ENCODE peak calls at places on chromosomes 3 and 15, in four cellular contexts. One of them, this sample, is unnamed. For H3K4me1, the result is how much of the 10 kb centered on the place peaks cover.

GRCh38 chr15:92140802-92141201 is 252.9 kb upstream of the ST8SIA2 start:
- DNase-seq in MM.1S: no peak
- DNase-seq in H9: peak
- DNase-seq in cardiac muscle cell: no peak
- DNase-seq in this sample: no peak

GRCh38 chr3:14352002-14352627 is 50.3 kb upstream of the SLC6A6 start:
- DNase-seq in MM.1S: peak
- DNase-seq in H9: peak
- DNase-seq in cardiac muscle cell: no peak
- DNase-seq in this sample: no peak

GRCh38 chr3:151169700-151170224 is 33.3 kb downstream of the GPR171 start:
- DNase-seq in MM.1S: peak
- DNase-seq in H9: no peak
- DNase-seq in cardiac muscle cell: no peak
- DNase-seq in this sample: no peak

GRCh38 chr15:60218256-60218655 is 179.5 kb downstream of the ANXA2 start:
- DNase-seq in MM.1S: no peak
- DNase-seq in H9: no peak
- DNase-seq in cardiac muscle cell: no peak
- DNase-seq in this sample: no peak

GRCh38 chr3:48637305-48637704 is 2.0 kb upstream of the SLC26A6 start:
- DNase-seq in MM.1S: no peak
- DNase-seq in H9: no peak
- DNase-seq in cardiac muscle cell: peak
- DNase-seq in this sample: no peak

GRCh38 chr15:77107531-77108355 is 36.8 kb upstream of the TSPAN3 start:
- DNase-seq in MM.1S: peak
- DNase-seq in H9: peak
- DNase-seq in cardiac muscle cell: peak
- DNase-seq in this sample: peak

GRCh38 chr3:29758108-29759020 is 477.5 kb downstream of the RBMS3 start:
- DNase-seq in MM.1S: no peak
- DNase-seq in H9: no peak
- DNase-seq in cardiac muscle cell: no peak
- DNase-seq in this sample: no peak

GRCh38 chr3:118972974-118973373 is 61.7 kb downstream of the IGSF11 start:
- DNase-seq in MM.1S: no peak
- DNase-seq in H9: no peak
- DNase-seq in cardiac muscle cell: no peak
- DNase-seq in this sample: no peak

GRCh38 chr3:32313723-32314473 is 75.4 kb downstream of the CMTM8 start:
- DNase-seq in MM.1S: no peak
- DNase-seq in H9: no peak
- DNase-seq in cardiac muscle cell: no peak
- DNase-seq in this sample: no peak

GRCh38 chr3:3594986-3595385 is 204.2 kb upstream of the LRRN1 start:
- DNase-seq in MM.1S: no peak
- DNase-seq in H9: no peak
- DNase-seq in cardiac muscle cell: no peak
- DNase-seq in this sample: no peak

GRCh38 chr3:165070682-165071081 is 7.6 kb downstream of the SI start:
- DNase-seq in MM.1S: no peak
- DNase-seq in H9: peak
- DNase-seq in cardiac muscle cell: peak
- DNase-seq in this sample: peak

GRCh38 chr3:20074226-20075063 is 34.2 kb downstream of the KAT2B start:
- DNase-seq in MM.1S: no peak
- DNase-seq in H9: no peak
- DNase-seq in cardiac muscle cell: no peak
- DNase-seq in this sample: no peak

GRCh38 chr3:45972534-45973402 is 22.9 kb downstream of the FYCO1 start:
- DNase-seq in MM.1S: peak
- DNase-seq in H9: no peak
- DNase-seq in cardiac muscle cell: no peak
- DNase-seq in this sample: no peak

GRCh38 chr3:181431743-181432142 is 280.0 kb upstream of the SOX2 start:
- DNase-seq in MM.1S: no peak
- DNase-seq in H9: no peak
- DNase-seq in cardiac muscle cell: no peak
- DNase-seq in this sample: no peak

GRCh38 chr3:28239108-28239507 is 2.3 kb upstream of the CMC1 start:
- DNase-seq in MM.1S: no peak
- DNase-seq in H9: no peak
- DNase-seq in cardiac muscle cell: no peak
- DNase-seq in this sample: no peak

GRCh38 chr15:88802991-88803240 is 320 bp upstream of the ACAN start:
- DNase-seq in MM.1S: no peak
- DNase-seq in H9: no peak
- DNase-seq in cardiac muscle cell: no peak
- DNase-seq in this sample: no peak

GRCh38 chr3:152778001-152778400 is 56.9 kb upstream of the P2RY1 start:
- DNase-seq in MM.1S: no peak
- DNase-seq in H9: no peak
- DNase-seq in cardiac muscle cell: no peak
- DNase-seq in this sample: no peak

GRCh38 chr15:93467327-93467726 is 378.3 kb upstream of the RGMA start:
- DNase-seq in MM.1S: no peak
- DNase-seq in H9: no peak
- DNase-seq in cardiac muscle cell: no peak
- DNase-seq in this sample: no peak

GRCh38 chr3:112101946-112102345 is 15.8 kb downstream of the C3orf52 start:
- DNase-seq in MM.1S: no peak
- DNase-seq in H9: no peak
- DNase-seq in cardiac muscle cell: no peak
- DNase-seq in this sample: no peak

GRCh38 chr3:182713743-182714517 is 79.4 kb upstream of the ATP11B start:
- DNase-seq in MM.1S: peak
- DNase-seq in H9: no peak
- DNase-seq in cardiac muscle cell: peak
- DNase-seq in this sample: peak

GRCh38 chr3:147518465-147518864 is 109.3 kb downstream of the ZIC1 start:
- DNase-seq in MM.1S: no peak
- DNase-seq in H9: no peak
- DNase-seq in cardiac muscle cell: no peak
- DNase-seq in this sample: no peak

GRCh38 chr15:39599871-39600270 is 19.0 kb downstream of the THBS1 start:
- DNase-seq in MM.1S: no peak
- DNase-seq in H9: no peak
- DNase-seq in cardiac muscle cell: no peak
- DNase-seq in this sample: no peak

GRCh38 chr3:183697610-183698317 is at the start of gene YEATS2:
- DNase-seq in MM.1S: peak
- DNase-seq in H9: peak
- DNase-seq in cardiac muscle cell: peak
- DNase-seq in this sample: peak

GRCh38 chr15:101378356-101378755 is 83.3 kb upstream of the SNRPA1 start:
- DNase-seq in MM.1S: no peak
- DNase-seq in H9: no peak
- DNase-seq in cardiac muscle cell: no peak
- DNase-seq in this sample: no peak
- H3K27ac ChIP-seq in MM.1S: no peak
- H3K27ac ChIP-seq in H9: no peak
- H3K27ac ChIP-seq in cardiac muscle cell: no peak
- H3K27ac ChIP-seq in this sample: no peak

GRCh38 chr3:16885948-16886683 is 1.4 kb downstream of the PLCL2 start:
- DNase-seq in MM.1S: peak
- DNase-seq in H9: no peak
- DNase-seq in cardiac muscle cell: no peak
- DNase-seq in this sample: peak
- H3K4me1 ChIP-seq in MM.1S: under half
- H3K4me1 ChIP-seq in H9: under half
- H3K4me1 ChIP-seq in cardiac muscle cell: under half
- H3K4me1 ChIP-seq in this sample: half or more

GRCh38 chr3:16279010-16279409 is 14.0 kb downstream of the OXNAD1 start:
- DNase-seq in MM.1S: no peak
- DNase-seq in H9: no peak
- DNase-seq in cardiac muscle cell: no peak
- DNase-seq in this sample: no peak

GRCh38 chr3:16272588-16272987 is 7.6 kb downstream of the OXNAD1 start:
- DNase-seq in MM.1S: no peak
- DNase-seq in H9: no peak
- DNase-seq in cardiac muscle cell: no peak
- DNase-seq in this sample: no peak

GRCh38 chr3:16280671-16281070 is 15.7 kb downstream of the OXNAD1 start:
- DNase-seq in MM.1S: no peak
- DNase-seq in H9: no peak
- DNase-seq in cardiac muscle cell: no peak
- DNase-seq in this sample: no peak

GRCh38 chr3:16279417-16279816 is 14.4 kb downstream of the OXNAD1 start:
- DNase-seq in MM.1S: no peak
- DNase-seq in H9: no peak
- DNase-seq in cardiac muscle cell: no peak
- DNase-seq in this sample: no peak

DNA sequence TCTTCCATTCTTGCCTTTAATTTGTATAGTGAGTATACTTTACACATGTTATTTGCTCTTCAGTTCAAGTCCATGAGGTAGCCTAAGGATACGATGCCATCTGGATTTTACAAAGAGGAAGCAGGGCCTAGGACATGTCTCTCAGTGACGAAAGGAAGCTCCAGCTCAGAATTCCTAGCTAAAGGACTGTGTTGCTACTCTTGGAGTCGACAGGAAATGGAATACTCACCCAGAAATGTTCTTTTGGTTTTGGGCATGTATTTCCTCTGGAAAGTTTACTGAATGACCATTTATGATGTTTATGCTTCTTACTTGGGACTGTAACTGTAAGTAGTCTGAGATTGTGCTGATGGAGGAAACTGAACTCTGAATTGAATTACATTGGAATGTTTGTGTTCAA is 12.5 kb downstream of the OXNAD1 start:
- DNase-seq in MM.1S: no peak
- DNase-seq in H9: no peak
- DNase-seq in cardiac muscle cell: no peak
- DNase-seq in this sample: no peak
- H3K27ac ChIP-seq in MM.1S: no peak
- H3K27ac ChIP-seq in H9: no peak
- H3K27ac ChIP-seq in cardiac muscle cell: no peak
- H3K27ac ChIP-seq in this sample: no peak

GRCh38 chr3:195888981-195889842 is 19.1 kb downstream of the TNK2 start:
- DNase-seq in MM.1S: no peak
- DNase-seq in H9: no peak
- DNase-seq in cardiac muscle cell: no peak
- DNase-seq in this sample: no peak
- H3K4me1 ChIP-seq in MM.1S: under half
- H3K4me1 ChIP-seq in H9: under half
- H3K4me1 ChIP-seq in cardiac muscle cell: half or more
- H3K4me1 ChIP-seq in this sample: under half

DNA sequence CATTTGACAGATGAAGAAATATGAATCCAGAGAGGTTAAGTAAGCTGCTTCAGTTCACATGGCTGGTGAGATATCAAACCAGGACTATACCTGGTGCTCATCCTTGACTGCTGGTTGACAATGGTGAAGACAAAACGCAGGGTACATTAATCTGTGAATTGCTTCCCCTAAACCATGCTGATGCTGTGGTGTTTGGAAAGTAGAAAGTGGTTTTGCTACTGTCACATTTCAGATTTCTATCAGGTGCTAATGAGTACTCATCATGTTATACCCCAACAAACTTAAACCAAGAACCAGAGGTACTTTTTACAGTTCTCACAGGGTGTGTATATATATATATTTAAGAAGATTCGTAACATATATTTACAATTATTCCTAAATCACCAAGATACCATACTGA is 85.0 kb upstream of the PRTG start:
- DNase-seq in MM.1S: no peak
- DNase-seq in H9: no peak
- DNase-seq in cardiac muscle cell: no peak
- DNase-seq in this sample: no peak
- H3K27ac ChIP-seq in MM.1S: no peak
- H3K27ac ChIP-seq in H9: no peak
- H3K27ac ChIP-seq in cardiac muscle cell: no peak
- H3K27ac ChIP-seq in this sample: no peak